ENCODE peak calls at places on chromosome 15, in four cellular contexts. O, M, I and L are unnamed samples.

GRCh38 chr15:72168131-72168825 is 29.3 kb downstream of the GRAMD2A start:
- DNase-seq in O (peak; percentile 67), I (peak; percentile 58), M (no peak), L (peak; percentile 66)

GRCh38 chr15:57647791-57648130 is 56.1 kb downstream of the MYZAP start:
- DNase-seq in I (no peak), O (peak; percentile 73), M (no peak), L (no peak)

GRCh38 chr15:35491999-35492398 is 54.0 kb downstream of the DPH6 start:
- DNase-seq in M (no peak), I (no peak), O (no peak), L (no peak)

GRCh38 chr15:63763476-63764123 is 70.1 kb downstream of the HERC1 start:
- DNase-seq in I (no peak), O (no peak), M (no peak), L (peak; percentile 22)

GRCh38 chr15:44219073-44219472 is 24.0 kb upstream of the FRMD5 start:
- DNase-seq in I (no peak), O (no peak), M (no peak), L (no peak)

GRCh38 chr15:73955326-73955725 is 29.1 kb downstream of the LOXL1 start:
- DNase-seq in O (no peak), I (peak; percentile 16), M (no peak), L (no peak)

GRCh38 chr15:74389115-74390048 is 21.9 kb upstream of the CYP11A1 start:
- DNase-seq in I (no peak), M (no peak), O (no peak), L (no peak)

GRCh38 chr15:58932791-58933310 is 628 bp downstream of the SLTM start:
- DNase-seq in M (no peak), O (peak; percentile 33), I (no peak), L (peak; percentile 17)

GRCh38 chr15:74055804-74056203 is 26.5 kb downstream of the GOLGA6A start:
- DNase-seq in I (no peak), O (no peak), M (no peak), L (no peak)

GRCh38 chr15:83283813-83284562 is 476 bp downstream of the BNC1 start:
- DNase-seq in I (no peak), M (no peak), O (peak; percentile 44), L (peak; percentile 53)

GRCh38 chr15:44087578-44088190 is 107.4 kb downstream of the FRMD5 start:
- DNase-seq in M (no peak), O (peak; percentile 85), I (no peak), L (peak; percentile 88)

GRCh38 chr15:95596487-95596886 is 734.0 kb upstream of the NR2F2 start:
- DNase-seq in I (no peak), O (no peak), M (no peak), L (no peak)

GRCh38 chr15:41923424-41923999 is 29.7 kb upstream of the SPTBN5 start:
- DNase-seq in M (no peak), I (peak; percentile 2), O (no peak), L (no peak)

GRCh38 chr15:74449643-74450205 is 11.2 kb downstream of the UBL7 start:
- DNase-seq in O (no peak), I (no peak), M (no peak), L (no peak)

GRCh38 chr15:76309561-76310330 is 1.5 kb downstream of the ETFA start:
- DNase-seq in I (no peak), O (no peak), M (no peak), L (no peak)

GRCh38 chr15:79168922-79169322 is 78.3 kb upstream of the RASGRF1 start:
- DNase-seq in I (no peak), O (no peak), M (peak; percentile 35), L (no peak)

GRCh38 chr15:74836846-74837245 is 6.1 kb downstream of the ULK3 start:
- DNase-seq in I (no peak), O (no peak), M (no peak), L (no peak)

GRCh38 chr15:49627407-49627877 is 6.6 kb downstream of the DTWD1 start:
- DNase-seq in M (no peak), O (peak; percentile 61), I (no peak), L (peak; percentile 77)

GRCh38 chr15:76517910-76518309 is 181.3 kb downstream of the ISL2 start:
- DNase-seq in M (no peak), I (no peak), O (no peak), L (peak; percentile 25)

GRCh38 chr15:89108865-89109660 is 20.8 kb downstream of the ABHD2 start:
- DNase-seq in M (no peak), O (no peak), I (no peak), L (no peak)

GRCh38 chr15:75158402-75158801 is 43.3 kb upstream of the C15orf39 start:
- DNase-seq in O (no peak), I (no peak), M (no peak), L (no peak)

GRCh38 chr15:77836116-77836798 is 203.5 kb upstream of the LINGO1 start:
- DNase-seq in O (peak; percentile 73), I (peak; percentile 46), M (no peak), L (peak; percentile 22)

GRCh38 chr15:89900849-89901248 is 7.1 kb upstream of the AP3S2 start:
- DNase-seq in O (no peak), M (no peak), I (no peak), L (no peak)

GRCh38 chr15:79179108-79179561 is 88.6 kb upstream of the RASGRF1 start:
- DNase-seq in O (peak; percentile 85), I (no peak), M (no peak), L (peak; percentile 19)

GRCh38 chr15:64934023-64934422 is 22.3 kb downstream of the ANKDD1A start:
- DNase-seq in M (no peak), I (no peak), O (no peak), L (no peak)

GRCh38 chr15:48963524-48964113 is at the start of gene SHC4:
- DNase-seq in I (peak; percentile 67), M (no peak), O (peak; percentile 92), L (peak; percentile 87)

GRCh38 chr15:74464216-74464615 is 3.3 kb upstream of the UBL7 start:
- DNase-seq in M (no peak), I (no peak), O (no peak), L (no peak)

GRCh38 chr15:27509014-27509413 is 538.0 kb downstream of the GABRG3 start:
- DNase-seq in M (no peak), I (no peak), O (no peak), L (no peak)

GRCh38 chr15:26391556-26392229 is 381.2 kb downstream of the GABRB3 start:
- DNase-seq in I (no peak), M (no peak), O (no peak), L (no peak)

GRCh38 chr15:68231102-68231818 is 1.7 kb upstream of the CLN6 start:
- DNase-seq in M (no peak), O (no peak), I (no peak), L (no peak)

GRCh38 chr15:96564546-96564945 is 234.0 kb downstream of the NR2F2 start:
- DNase-seq in I (no peak), M (no peak), O (no peak), L (no peak)

GRCh38 chr15:91948001-91948608 is 94.6 kb downstream of the SLCO3A1 start:
- DNase-seq in I (no peak), M (no peak), O (peak; percentile 90), L (peak; percentile 39)

GRCh38 chr15:91947370-91947769 is 93.9 kb downstream of the SLCO3A1 start:
- DNase-seq in O (no peak), I (no peak), M (no peak), L (no peak)

GRCh38 chr15:91945385-91945784 is 91.9 kb downstream of the SLCO3A1 start:
- DNase-seq in M (no peak), O (no peak), I (no peak), L (no peak)

GRCh38 chr15:91946075-91946474 is 92.6 kb downstream of the SLCO3A1 start:
- DNase-seq in M (no peak), O (no peak), I (no peak), L (no peak)

GRCh38 chr15:91946914-91947313 is 93.4 kb downstream of the SLCO3A1 start:
- DNase-seq in I (no peak), M (no peak), O (no peak), L (no peak)
- TF ChIP-seq CTCF in I (peak; percentile 36), M (no peak), O (no peak), L (no peak)

GRCh38 chr15:40278026-40278425 is 4.8 kb downstream of the ANKRD63 start:
- DNase-seq in I (no peak), O (no peak), M (no peak), L (no peak)

GRCh38 chr15:40280260-40281056 is 2.4 kb downstream of the ANKRD63 start:
- DNase-seq in O (no peak), M (no peak), I (no peak), L (no peak)

GRCh38 chr15:40281057-40281850 is 1.6 kb downstream of the ANKRD63 start:
- DNase-seq in O (no peak), M (no peak), I (no peak), L (no peak)

GRCh38 chr15:40277472-40277871 is 5.4 kb downstream of the ANKRD63 start:
- DNase-seq in M (no peak), I (no peak), O (no peak), L (no peak)

DNA sequence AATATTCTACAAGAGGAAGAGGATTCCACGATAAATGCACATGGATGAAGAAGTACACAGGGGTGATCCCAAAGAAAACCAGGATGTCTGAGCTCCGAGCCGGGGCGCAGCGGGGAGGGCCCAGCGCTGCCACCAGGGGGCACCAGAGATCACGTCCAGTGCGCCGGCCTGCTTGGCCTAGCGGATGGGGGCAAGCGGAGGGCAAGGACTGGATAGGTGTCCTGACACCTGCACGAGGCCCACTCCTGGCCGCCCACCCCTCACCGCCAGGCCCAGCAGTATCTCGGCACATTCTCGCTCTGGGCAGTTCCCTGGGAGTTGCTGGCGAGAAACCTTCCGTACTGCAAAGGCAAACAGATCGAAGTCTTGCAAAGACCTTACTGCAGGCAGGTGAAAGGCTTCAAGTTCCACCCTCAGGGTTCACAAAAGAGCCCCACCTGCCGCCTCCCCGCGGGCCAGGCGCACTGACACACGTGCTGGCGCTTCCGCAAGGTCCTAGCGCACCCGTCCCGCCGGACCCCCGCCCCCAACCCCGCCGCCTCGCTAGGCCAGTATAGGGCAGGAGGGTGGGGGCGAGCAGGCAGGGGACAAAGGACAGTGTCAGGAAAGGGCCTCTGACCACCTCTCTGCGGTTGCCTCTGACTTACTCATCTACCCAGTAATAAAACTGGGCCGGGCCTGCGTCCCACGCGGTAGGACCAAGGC is 3.3 kb downstream of the ANKRD63 start:
- DNase-seq in I (peak; percentile 89), M (peak; percentile 85), O (peak; percentile 73), L (peak; percentile 35)
- TF ChIP-seq CTCF in I (peak; percentile 98), M (peak; percentile 99), O (peak; percentile 100), L (peak; percentile 99)

GRCh38 chr15:66862878-66863335 is 160.9 kb downstream of the SMAD6 start:
- DNase-seq in I (peak; percentile 84), M (peak; percentile 79), O (peak; percentile 78), L (peak; percentile 80)
- TF ChIP-seq CTCF in I (peak; percentile 94), M (peak; percentile 93), O (peak; percentile 98), L (peak; percentile 95)

GRCh38 chr15:80915462-80915861 is 74.2 kb downstream of the MESD start:
- DNase-seq in M (no peak), O (no peak), I (no peak), L (no peak)
- TF ChIP-seq CTCF in M (no peak), O (no peak), I (no peak), L (no peak)